ENCODE peak calls at places on chromosomes 2 and 18, in four cellular contexts. C is A549, P is HepG2, F is K562. G is an unnamed sample.

GRCh38 chr2:226911932-226912331 is 76.1 kb downstream of the RHBDD1 start:
- DNase-seq in C (no peak), P (no peak), F (no peak), G (no peak)

GRCh38 chr2:98730053-98730850 is 680 bp downstream of the MGAT4A start:
- DNase-seq in C (no peak), P (peak), F (no peak), G (peak)

GRCh38 chr2:190583507-190584337 is 49.2 kb upstream of the NEMP2 start:
- DNase-seq in C (no peak), P (no peak), F (no peak), G (no peak)

GRCh38 chr18:31232779-31233424 is 70.2 kb upstream of the DSC1 start:
- DNase-seq in C (no peak), P (peak), F (no peak), G (no peak)

GRCh38 chr2:88599527-88599926 is 27.7 kb downstream of the EIF2AK3 start:
- DNase-seq in C (no peak), P (no peak), F (no peak), G (no peak)

GRCh38 chr2:122525341-122525740 is 769.9 kb downstream of the TSN start:
- DNase-seq in C (no peak), P (no peak), F (no peak), G (no peak)

GRCh38 chr2:219344756-219345458 is 12.4 kb upstream of the RESP18 start:
- DNase-seq in C (no peak), P (no peak), F (no peak), G (no peak)

GRCh38 chr2:99571609-99572344 is 82.0 kb upstream of the REV1 start:
- DNase-seq in C (no peak), P (no peak), F (no peak), G (no peak)

GRCh38 chr18:67845035-67845434 is 328.5 kb upstream of the DSEL start:
- DNase-seq in C (no peak), P (no peak), F (no peak), G (no peak)

GRCh38 chr2:23287250-23287704 is 97.7 kb upstream of the KLHL29 start:
- DNase-seq in C (no peak), P (no peak), F (no peak), G (no peak)

GRCh38 chr2:215811409-215812355 is 201.7 kb downstream of the MREG start:
- DNase-seq in C (no peak), P (no peak), F (no peak), G (no peak)

GRCh38 chr2:157874997-157875719 is 972 bp downstream of the ACVR1 start:
- DNase-seq in C (no peak), P (no peak), F (peak), G (peak)

GRCh38 chr2:241048149-241048948 is 49.9 kb downstream of the SNED1 start:
- DNase-seq in C (no peak), P (no peak), F (no peak), G (no peak)

GRCh38 chr2:61354486-61355197 is 116.2 kb downstream of the USP34 start:
- DNase-seq in C (no peak), P (no peak), F (no peak), G (no peak)

GRCh38 chr2:170362895-170363582 is 185.1 kb downstream of the MYO3B start:
- DNase-seq in C (no peak), P (no peak), F (peak), G (no peak)

GRCh38 chr2:205885492-205886099 is 200.4 kb downstream of the INO80D start:
- DNase-seq in C (peak), P (peak), F (peak), G (peak)

GRCh38 chr18:80191264-80191663 is 56.0 kb downstream of the PARD6G start:
- DNase-seq in C (no peak), P (no peak), F (no peak), G (no peak)

GRCh38 chr18:48674758-48675157 is 135.9 kb downstream of the CTIF start:
- DNase-seq in C (no peak), P (no peak), F (no peak), G (no peak)

GRCh38 chr2:127597984-127598380 is 48.0 kb upstream of the GPR17 start:
- DNase-seq in C (no peak), P (no peak), F (no peak), G (no peak)

GRCh38 chr18:60372598-60372997 is at the start of gene MC4R:
- DNase-seq in C (peak), P (no peak), F (no peak), G (no peak)

GRCh38 chr2:181790716-181791649 is 100.5 kb upstream of the ITPRID2 start:
- DNase-seq in C (peak), P (peak), F (peak), G (no peak)

GRCh38 chr18:12960846-12961397 is 13.1 kb downstream of the SEH1L start:
- DNase-seq in C (no peak), P (no peak), F (no peak), G (no peak)
- TF ChIP-seq CTCF in C (no peak), P (no peak), F (no peak), G (no peak)

GRCh38 chr2:239298126-239298804 is 102.6 kb downstream of the HDAC4 start:
- DNase-seq in C (no peak), P (no peak), F (no peak), G (no peak)

GRCh38 chr2:239300242-239300641 is 100.6 kb downstream of the HDAC4 start:
- DNase-seq in C (no peak), P (no peak), F (no peak), G (no peak)

GRCh38 chr2:239297142-239298125 is 103.4 kb downstream of the HDAC4 start:
- DNase-seq in C (no peak), P (peak), F (no peak), G (peak)

GRCh38 chr2:239300871-239301742 is 99.7 kb downstream of the HDAC4 start:
- DNase-seq in C (no peak), P (no peak), F (no peak), G (no peak)

GRCh38 chr2:239299218-239299939 is 101.4 kb downstream of the HDAC4 start:
- DNase-seq in C (no peak), P (peak), F (no peak), G (peak)
- TF ChIP-seq HMGXB4 in C (no peak), P (no peak), F (no peak), G (no peak)

GRCh38 chr2:73071452-73072399 is at the start of gene SFXN5:
- DNase-seq in C (peak), P (peak), F (peak), G (peak)
- TF ChIP-seq CTCF in C (no peak), P (peak), F (peak), G (no peak)

GRCh38 chr2:20106746-20107145 is 55.3 kb upstream of the LAPTM4A start:
- DNase-seq in C (no peak), P (no peak), F (no peak), G (peak)
- TF ChIP-seq HMGXB4 in C (no peak), P (no peak), F (no peak), G (peak)

GRCh38 chr18:9260388-9261380 is 73.9 kb upstream of the TWSG1 start:
- DNase-seq in C (no peak), P (no peak), F (no peak), G (no peak)
- TF ChIP-seq CTCF in C (no peak), P (no peak), F (no peak), G (no peak)

DNA sequence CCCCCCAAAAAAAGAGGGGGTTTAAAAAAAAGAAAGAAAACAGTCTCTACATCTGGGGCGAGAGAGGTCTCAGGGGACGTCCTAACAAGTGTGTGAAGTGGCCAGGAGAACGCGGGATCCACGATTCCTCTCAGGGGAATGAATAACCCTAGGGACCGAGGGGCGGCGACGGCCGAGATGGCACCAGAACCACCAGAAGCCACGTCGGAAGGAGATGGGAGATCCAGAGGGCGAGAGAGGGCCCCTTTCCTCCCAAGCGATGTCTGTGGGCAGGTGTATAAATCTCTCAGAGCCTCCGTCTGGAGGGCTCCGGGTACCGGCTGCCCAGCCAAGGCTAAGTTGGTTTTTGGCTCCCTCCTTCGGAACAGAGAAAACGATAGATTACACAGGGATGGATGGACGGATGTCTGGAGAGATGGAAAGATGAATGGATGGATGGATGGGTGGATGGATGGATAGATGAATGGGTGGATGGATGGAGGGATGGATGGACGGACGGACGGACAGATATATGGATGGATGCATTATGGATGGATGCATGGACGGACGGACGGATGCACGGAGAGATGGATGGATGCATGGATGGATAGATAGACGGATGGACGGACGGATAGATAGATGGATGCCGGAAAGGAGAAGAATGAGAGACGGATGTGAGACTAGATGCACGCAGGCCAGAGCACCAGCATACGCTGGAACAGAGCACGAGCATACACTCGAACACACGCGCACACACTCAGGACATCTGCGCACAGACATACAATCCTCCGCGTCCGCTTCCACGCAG is 1.6 kb downstream of the EPHA4 start:
- DNase-seq in C (no peak), P (no peak), F (no peak), G (peak)
- TF ChIP-seq HMGXB4 in C (no peak), P (no peak), F (no peak), G (no peak)

GRCh38 chr2:119586085-119586484 is 41.8 kb downstream of the CFAP221 start:
- DNase-seq in C (no peak), P (no peak), F (no peak), G (no peak)
- TF ChIP-seq CTCF in C (no peak), P (no peak), F (no peak), G (no peak)